ENCODE peak calls at places on chromosome 6, in eight cellular contexts. One of them, this sample, is unnamed.
A peak's percentile ranks its signal among the peaks of the same experiment; 100 is the strongest.

GRCh38 chr6:170160031-170160627 is 130.7 kb downstream of the DLL1 start:
- DNase-seq in NCI-H446: no peak
- DNase-seq in hippocampal formation: no peak
- DNase-seq in activated CD8-positive, alpha-beta memory T cell treated with anti-CD3 and anti-CD28 coated beads for 48 hours: no peak
- DNase-seq in WTC11: peak; percentile 44
- DNase-seq in NCI-H526 treated with DMSO at 0.1 percent for 48 hours: no peak
- DNase-seq in Caco-2: peak; percentile 46
- DNase-seq in ELF-1: no peak
- DNase-seq in this sample: no peak

GRCh38 chr6:160035693-160036330 is 66.9 kb downstream of the IGF2R start:
- DNase-seq in Caco-2: no peak
- DNase-seq in NCI-H446: no peak
- DNase-seq in NCI-H526 treated with DMSO at 0.1 percent for 48 hours: no peak
- DNase-seq in ELF-1: no peak
- DNase-seq in hippocampal formation: no peak
- DNase-seq in activated CD8-positive, alpha-beta memory T cell treated with anti-CD3 and anti-CD28 coated beads for 48 hours: no peak
- DNase-seq in WTC11: no peak
- DNase-seq in this sample: no peak

GRCh38 chr6:40324206-40324605 is 263.0 kb downstream of the LRFN2 start:
- DNase-seq in ELF-1: no peak
- DNase-seq in NCI-H526 treated with DMSO at 0.1 percent for 48 hours: no peak
- DNase-seq in Caco-2: no peak
- DNase-seq in activated CD8-positive, alpha-beta memory T cell treated with anti-CD3 and anti-CD28 coated beads for 48 hours: no peak
- DNase-seq in NCI-H446: no peak
- DNase-seq in WTC11: no peak
- DNase-seq in hippocampal formation: no peak
- DNase-seq in this sample: no peak

GRCh38 chr6:1321715-1322114 is 9.8 kb downstream of the FOXQ1 start:
- DNase-seq in ELF-1: no peak
- DNase-seq in hippocampal formation: no peak
- DNase-seq in NCI-H526 treated with DMSO at 0.1 percent for 48 hours: no peak
- DNase-seq in NCI-H446: no peak
- DNase-seq in Caco-2: no peak
- DNase-seq in activated CD8-positive, alpha-beta memory T cell treated with anti-CD3 and anti-CD28 coated beads for 48 hours: no peak
- DNase-seq in WTC11: no peak
- DNase-seq in this sample: no peak

GRCh38 chr6:122726649-122727048 is 52.9 kb upstream of the FABP7 start:
- DNase-seq in Caco-2: no peak
- DNase-seq in ELF-1: peak; percentile 52
- DNase-seq in NCI-H446: no peak
- DNase-seq in NCI-H526 treated with DMSO at 0.1 percent for 48 hours: peak; percentile 4
- DNase-seq in activated CD8-positive, alpha-beta memory T cell treated with anti-CD3 and anti-CD28 coated beads for 48 hours: no peak
- DNase-seq in hippocampal formation: no peak
- DNase-seq in WTC11: peak; percentile 18
- DNase-seq in this sample: no peak

GRCh38 chr6:116557863-116558262 is 4.3 kb downstream of the CALHM4 start:
- DNase-seq in Caco-2: no peak
- DNase-seq in activated CD8-positive, alpha-beta memory T cell treated with anti-CD3 and anti-CD28 coated beads for 48 hours: no peak
- DNase-seq in WTC11: no peak
- DNase-seq in NCI-H446: no peak
- DNase-seq in hippocampal formation: no peak
- DNase-seq in NCI-H526 treated with DMSO at 0.1 percent for 48 hours: no peak
- DNase-seq in ELF-1: no peak
- DNase-seq in this sample: no peak

GRCh38 chr6:79377047-79377446 is 142.6 kb upstream of the HMGN3 start:
- DNase-seq in NCI-H526 treated with DMSO at 0.1 percent for 48 hours: no peak
- DNase-seq in ELF-1: no peak
- DNase-seq in activated CD8-positive, alpha-beta memory T cell treated with anti-CD3 and anti-CD28 coated beads for 48 hours: no peak
- DNase-seq in hippocampal formation: no peak
- DNase-seq in Caco-2: no peak
- DNase-seq in WTC11: no peak
- DNase-seq in NCI-H446: no peak
- DNase-seq in this sample: no peak

GRCh38 chr6:105807905-105808304 is 278.2 kb upstream of the PRDM1 start:
- DNase-seq in ELF-1: no peak
- DNase-seq in WTC11: no peak
- DNase-seq in Caco-2: no peak
- DNase-seq in hippocampal formation: no peak
- DNase-seq in activated CD8-positive, alpha-beta memory T cell treated with anti-CD3 and anti-CD28 coated beads for 48 hours: no peak
- DNase-seq in NCI-H526 treated with DMSO at 0.1 percent for 48 hours: no peak
- DNase-seq in NCI-H446: no peak
- DNase-seq in this sample: no peak

GRCh38 chr6:137291441-137291840 is 72.3 kb upstream of the IFNGR1 start:
- DNase-seq in NCI-H526 treated with DMSO at 0.1 percent for 48 hours: no peak
- DNase-seq in WTC11: no peak
- DNase-seq in ELF-1: no peak
- DNase-seq in hippocampal formation: peak; percentile 25
- DNase-seq in activated CD8-positive, alpha-beta memory T cell treated with anti-CD3 and anti-CD28 coated beads for 48 hours: no peak
- DNase-seq in Caco-2: no peak
- DNase-seq in NCI-H446: no peak
- DNase-seq in this sample: no peak

GRCh38 chr6:117829594-117830319 is 77.3 kb upstream of the SLC35F1 start:
- DNase-seq in ELF-1: peak; percentile 76
- DNase-seq in hippocampal formation: no peak
- DNase-seq in NCI-H526 treated with DMSO at 0.1 percent for 48 hours: peak; percentile 58
- DNase-seq in Caco-2: no peak
- DNase-seq in NCI-H446: peak; percentile 8
- DNase-seq in WTC11: peak; percentile 70
- DNase-seq in activated CD8-positive, alpha-beta memory T cell treated with anti-CD3 and anti-CD28 coated beads for 48 hours: no peak
- DNase-seq in this sample: no peak

GRCh38 chr6:44084231-44085014 is 42.8 kb downstream of the MRPL14 start:
- DNase-seq in hippocampal formation: no peak
- DNase-seq in activated CD8-positive, alpha-beta memory T cell treated with anti-CD3 and anti-CD28 coated beads for 48 hours: no peak
- DNase-seq in ELF-1: peak; percentile 30
- DNase-seq in Caco-2: no peak
- DNase-seq in NCI-H526 treated with DMSO at 0.1 percent for 48 hours: no peak
- DNase-seq in WTC11: no peak
- DNase-seq in NCI-H446: no peak
- DNase-seq in this sample: no peak

GRCh38 chr6:67736816-67737215 is 898.3 kb upstream of the ADGRB3 start:
- DNase-seq in activated CD8-positive, alpha-beta memory T cell treated with anti-CD3 and anti-CD28 coated beads for 48 hours: no peak
- DNase-seq in WTC11: no peak
- DNase-seq in NCI-H526 treated with DMSO at 0.1 percent for 48 hours: no peak
- DNase-seq in ELF-1: no peak
- DNase-seq in hippocampal formation: no peak
- DNase-seq in Caco-2: no peak
- DNase-seq in NCI-H446: no peak
- DNase-seq in this sample: no peak

GRCh38 chr6:144586986-144587385 is 301.9 kb downstream of the UTRN start:
- DNase-seq in NCI-H446: no peak
- DNase-seq in NCI-H526 treated with DMSO at 0.1 percent for 48 hours: no peak
- DNase-seq in Caco-2: no peak
- DNase-seq in activated CD8-positive, alpha-beta memory T cell treated with anti-CD3 and anti-CD28 coated beads for 48 hours: no peak
- DNase-seq in ELF-1: no peak
- DNase-seq in hippocampal formation: no peak
- DNase-seq in WTC11: no peak
- DNase-seq in this sample: no peak

This sample was measured in D721Med.